ENCODE peak calls at places on chromosomes 11 and 22, in seven cellular contexts. U is right atrium auricular region, T is right lobe of liver, Z is heart left ventricle, D is DND-41, P is prostate gland, F is adrenal gland. C is an unnamed sample. For H3K4me1, the result is how much of the 10 kb centered on the place peaks cover.

GRCh38 chr11:110935018-110935640 is 222.9 kb upstream of the ARHGAP20 start:
- DNase-seq in U (no peak), T (no peak), Z (no peak), D (no peak), P (no peak), F (no peak), C (no peak)

GRCh38 chr22:48806227-48806781 is 1021.4 kb downstream of the BRD1 start:
- DNase-seq in U (no peak), T (no peak), Z (no peak), D (no peak), P (no peak), F (no peak), C (no peak)

GRCh38 chr11:110728883-110729282 is 16.6 kb upstream of the ARHGAP20 start:
- DNase-seq in U (no peak), T (no peak), Z (no peak), D (no peak), P (no peak), F (no peak), C (no peak)

GRCh38 chr22:30338802-30339201 is 12.1 kb upstream of the TBC1D10A start:
- DNase-seq in U (no peak), T (peak), Z (no peak), D (no peak), P (no peak), F (no peak), C (no peak)

GRCh38 chr22:22213231-22213630 is 31.4 kb upstream of the VPREB1 start:
- DNase-seq in U (no peak), T (no peak), Z (no peak), D (no peak), P (no peak), F (no peak), C (no peak)

GRCh38 chr11:58034471-58034870 is 3.7 kb downstream of the OR6Q1 start:
- DNase-seq in U (no peak), T (no peak), Z (no peak), D (no peak), P (no peak), F (no peak), C (no peak)

GRCh38 chr22:33063611-33064010 is 5.4 kb upstream of the SYN3 start:
- DNase-seq in U (no peak), T (no peak), Z (no peak), D (no peak), P (no peak), F (no peak), C (no peak)

GRCh38 chr11:1342946-1343345 is 33.5 kb upstream of the TOLLIP start:
- DNase-seq in U (no peak), T (no peak), Z (no peak), D (no peak), P (no peak), F (no peak), C (no peak)

GRCh38 chr11:110992481-110992880 is 253.0 kb upstream of the POU2AF2 start:
- DNase-seq in U (no peak), T (no peak), Z (no peak), D (no peak), P (no peak), F (no peak), C (no peak)

GRCh38 chr11:61071208-61071681 is 31.0 kb upstream of the CD5 start:
- DNase-seq in U (no peak), T (no peak), Z (no peak), D (peak), P (no peak), F (no peak), C (no peak)

GRCh38 chr11:47460571-47461235 is 11.8 kb upstream of the RAPSN start:
- DNase-seq in U (no peak), T (no peak), Z (no peak), D (no peak), P (no peak), F (no peak), C (no peak)

GRCh38 chr11:118295834-118296454 is 8.6 kb upstream of the CD3E start:
- DNase-seq in U (no peak), T (no peak), Z (no peak), D (peak), P (peak), F (no peak), C (no peak)

GRCh38 chr11:67472882-67473281 is 3.8 kb upstream of the TMEM134 start:
- DNase-seq in U (no peak), T (no peak), Z (no peak), D (no peak), P (no peak), F (no peak), C (no peak)

GRCh38 chr11:100831929-100832480 is 144.9 kb downstream of the ARHGAP42 start:
- DNase-seq in U (no peak), T (peak), Z (peak), D (no peak), P (no peak), F (no peak), C (peak)

GRCh38 chr11:65786008-65786785 is 666 bp upstream of the OVOL1 start:
- DNase-seq in U (no peak), T (no peak), Z (peak), D (no peak), P (peak), F (no peak), C (no peak)

GRCh38 chr11:130846606-130847005 is 69.7 kb downstream of the SNX19 start:
- DNase-seq in U (no peak), T (no peak), Z (no peak), D (no peak), P (no peak), F (no peak), C (no peak)

DNA sequence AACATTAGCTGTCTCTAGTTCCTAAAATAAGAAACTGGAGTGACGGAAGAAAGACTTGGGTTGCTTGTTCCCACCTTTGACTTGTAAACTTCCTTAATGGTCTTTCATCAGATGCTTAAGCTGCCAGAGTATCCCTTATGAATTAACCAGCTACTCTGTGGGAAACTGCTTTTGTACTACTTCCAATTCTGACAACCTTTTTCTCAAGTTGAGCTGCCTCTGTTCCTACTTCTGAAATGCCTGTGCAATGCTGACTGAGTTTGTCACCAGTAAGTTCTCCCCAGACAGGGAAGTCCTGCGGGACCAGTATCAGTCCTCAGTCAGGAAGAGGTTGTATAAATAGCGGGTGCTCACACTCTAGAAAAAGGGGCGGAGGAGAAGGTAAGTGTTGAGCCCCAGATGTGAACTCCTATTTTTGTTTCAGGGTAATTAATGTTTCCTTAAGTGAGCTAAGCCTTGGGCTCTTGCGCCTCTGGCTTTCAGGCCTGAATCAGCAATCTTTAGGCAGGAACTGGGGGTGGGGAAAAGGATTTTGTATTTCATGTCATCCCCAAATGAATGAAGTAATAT is 67.2 kb downstream of the CECR2 start:
- DNase-seq in U (no peak), T (no peak), Z (no peak), D (no peak), P (no peak), F (no peak), C (no peak)
- H3K4me3 ChIP-seq in U (peak), T (no peak), Z (no peak), D (no peak), P (no peak), F (no peak), C (peak)

DNA sequence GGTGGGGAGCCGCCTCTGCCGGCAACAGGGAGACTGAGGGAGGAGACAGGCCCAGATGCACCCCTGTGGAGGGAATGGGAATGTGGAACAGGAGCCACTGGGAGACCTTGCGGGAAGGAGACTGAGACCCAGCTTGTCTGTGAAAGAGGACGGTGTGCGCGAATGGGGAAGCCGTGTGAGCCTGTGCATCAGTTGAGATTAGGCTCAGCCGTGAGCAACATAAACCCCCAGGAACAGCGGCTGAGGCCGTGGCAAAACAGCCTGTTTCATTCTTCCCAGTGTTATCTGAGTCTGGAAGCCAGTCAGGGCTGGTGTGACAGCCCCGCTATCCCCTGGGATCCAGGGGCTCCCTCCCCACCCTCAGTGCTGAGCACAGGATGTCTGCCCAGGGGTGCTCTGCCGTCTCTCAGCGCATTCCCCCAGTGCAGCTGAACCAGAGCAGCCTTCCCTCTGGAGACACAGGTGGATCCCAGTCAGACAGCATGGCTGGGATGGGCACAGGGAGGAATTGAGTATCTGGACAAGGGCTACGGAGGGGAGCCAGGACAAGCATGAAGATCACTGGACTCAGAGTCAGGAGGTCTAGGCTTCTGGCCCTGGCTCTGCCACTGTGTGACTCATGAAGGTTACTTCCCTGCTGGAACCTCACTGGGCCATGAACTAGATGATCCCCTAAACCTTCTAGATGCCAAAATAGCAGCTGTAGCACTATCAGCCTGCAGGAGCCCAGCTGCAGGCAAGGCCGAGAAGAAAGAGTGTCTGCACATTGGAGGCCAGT is 8.5 kb downstream of the OAF start:
- DNase-seq in U (no peak), T (no peak), Z (peak), D (no peak), P (no peak), F (peak), C (no peak)
- H3K4me1 ChIP-seq in U (under half), T (under half), Z (under half), D (under half), P (under half), F (under half), C (under half)

GRCh38 chr22:19756288-19757128 is 4.1 kb upstream of the TBX1 start:
- DNase-seq in U (no peak), T (peak), Z (no peak), D (no peak), P (peak), F (peak), C (no peak)
- H3K4me3 ChIP-seq in U (peak), T (peak), Z (peak), D (no peak), P (peak), F (no peak), C (peak)

GRCh38 chr22:40329021-40329456 is 17.3 kb upstream of the ADSL start:
- DNase-seq in U (no peak), T (no peak), Z (no peak), D (no peak), P (no peak), F (no peak), C (no peak)
- H3K4me1 ChIP-seq in U (under half), T (under half), Z (under half), D (under half), P (under half), F (under half), C (under half)

DNA sequence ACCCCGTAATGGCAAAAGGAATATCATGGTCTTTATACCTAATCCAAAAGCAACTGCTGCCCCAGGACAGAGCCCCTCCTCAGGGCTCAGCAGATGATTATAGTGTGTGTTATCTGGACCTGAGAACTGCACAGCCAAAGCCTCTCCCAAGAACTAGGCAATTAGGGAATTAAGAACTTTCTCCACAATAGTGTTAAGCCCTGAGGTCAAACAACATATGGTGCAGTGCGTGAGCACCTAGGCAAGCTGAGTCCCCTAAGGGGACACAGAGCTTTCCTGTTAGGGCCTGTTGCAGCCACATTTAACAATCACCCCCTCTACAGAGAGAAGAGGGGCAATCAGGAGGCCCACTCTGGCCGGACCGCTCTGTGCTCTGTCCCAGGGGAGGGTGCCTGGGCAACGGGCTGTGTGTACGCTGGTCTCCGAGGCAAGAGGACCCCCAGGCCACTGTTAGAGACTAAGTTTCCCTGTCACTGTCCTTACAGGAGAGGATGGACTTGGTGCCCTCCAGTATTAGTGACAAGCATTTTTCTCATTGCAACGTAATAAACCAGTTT is 1.4 kb upstream of the KCNJ5 start:
- DNase-seq in U (no peak), T (no peak), Z (no peak), D (no peak), P (no peak), F (no peak), C (no peak)
- H3K4me3 ChIP-seq in U (no peak), T (no peak), Z (no peak), D (no peak), P (no peak), F (no peak), C (no peak)

C was measured in psoas muscle.